ENCODE peak calls at places on chromosomes 16 and 17, in five cellular contexts. One of them, this sample, is unnamed.

GRCh38 chr16:89581861-89582563 is 6.5 kb downstream of the CPNE7 start:
- DNase-seq in dorsolateral prefrontal cortex: no peak
- DNase-seq in fibroblast of mammary gland: peak
- DNase-seq in tibial artery: no peak
- DNase-seq in hepatocyte: peak
- DNase-seq in this sample: peak

GRCh38 chr16:24908716-24909115 is 63.0 kb downstream of the SLC5A11 start:
- DNase-seq in dorsolateral prefrontal cortex: no peak
- DNase-seq in fibroblast of mammary gland: no peak
- DNase-seq in tibial artery: no peak
- DNase-seq in hepatocyte: no peak
- DNase-seq in this sample: no peak

GRCh38 chr16:9469512-9469911 is 378.1 kb downstream of the HAPSTR1 start:
- DNase-seq in dorsolateral prefrontal cortex: no peak
- DNase-seq in fibroblast of mammary gland: peak
- DNase-seq in tibial artery: no peak
- DNase-seq in hepatocyte: peak
- DNase-seq in this sample: peak

GRCh38 chr17:40558651-40559015 is 6.6 kb downstream of the CCR7 start:
- DNase-seq in dorsolateral prefrontal cortex: no peak
- DNase-seq in fibroblast of mammary gland: no peak
- DNase-seq in tibial artery: no peak
- DNase-seq in hepatocyte: no peak
- DNase-seq in this sample: no peak

GRCh38 chr17:60766778-60767190 is 89.1 kb downstream of the BCAS3 start:
- DNase-seq in dorsolateral prefrontal cortex: no peak
- DNase-seq in fibroblast of mammary gland: no peak
- DNase-seq in tibial artery: no peak
- DNase-seq in hepatocyte: no peak
- DNase-seq in this sample: no peak

GRCh38 chr17:4549781-4550533 is 5.2 kb downstream of the MYBBP1A start:
- DNase-seq in dorsolateral prefrontal cortex: no peak
- DNase-seq in fibroblast of mammary gland: no peak
- DNase-seq in tibial artery: no peak
- DNase-seq in hepatocyte: no peak
- DNase-seq in this sample: no peak

GRCh38 chr16:84863485-84863814 is 43.7 kb downstream of the CRISPLD2 start:
- DNase-seq in dorsolateral prefrontal cortex: no peak
- DNase-seq in fibroblast of mammary gland: no peak
- DNase-seq in tibial artery: no peak
- DNase-seq in hepatocyte: no peak
- DNase-seq in this sample: no peak

GRCh38 chr16:11114366-11115164 is 141.4 kb downstream of the SOCS1 start:
- DNase-seq in dorsolateral prefrontal cortex: no peak
- DNase-seq in fibroblast of mammary gland: no peak
- DNase-seq in tibial artery: no peak
- DNase-seq in hepatocyte: no peak
- DNase-seq in this sample: no peak

GRCh38 chr16:67311607-67312449 is 14.7 kb downstream of the KCTD19 start:
- DNase-seq in dorsolateral prefrontal cortex: no peak
- DNase-seq in fibroblast of mammary gland: peak
- DNase-seq in tibial artery: peak
- DNase-seq in hepatocyte: peak
- DNase-seq in this sample: peak

GRCh38 chr16:69859105-69859969 is 91.8 kb upstream of the CLEC18A start:
- DNase-seq in dorsolateral prefrontal cortex: peak
- DNase-seq in fibroblast of mammary gland: no peak
- DNase-seq in tibial artery: no peak
- DNase-seq in hepatocyte: peak
- DNase-seq in this sample: no peak

GRCh38 chr17:1029912-1030656 is 33.2 kb downstream of the TIMM22 start:
- DNase-seq in dorsolateral prefrontal cortex: no peak
- DNase-seq in fibroblast of mammary gland: no peak
- DNase-seq in tibial artery: no peak
- DNase-seq in hepatocyte: no peak
- DNase-seq in this sample: no peak

GRCh38 chr17:44900894-44901293 is 1.6 kb upstream of the EFTUD2 start:
- DNase-seq in dorsolateral prefrontal cortex: peak
- DNase-seq in fibroblast of mammary gland: peak
- DNase-seq in tibial artery: peak
- DNase-seq in hepatocyte: peak
- DNase-seq in this sample: peak

GRCh38 chr16:68776821-68777485 is 39.9 kb downstream of the CDH1 start:
- DNase-seq in dorsolateral prefrontal cortex: no peak
- DNase-seq in fibroblast of mammary gland: no peak
- DNase-seq in tibial artery: no peak
- DNase-seq in hepatocyte: no peak
- DNase-seq in this sample: peak

GRCh38 chr17:40086150-40087044 is 14.0 kb downstream of the NR1D1 start:
- DNase-seq in dorsolateral prefrontal cortex: no peak
- DNase-seq in fibroblast of mammary gland: no peak
- DNase-seq in tibial artery: peak
- DNase-seq in hepatocyte: peak
- DNase-seq in this sample: no peak

GRCh38 chr16:57260294-57260929 is 15.4 kb downstream of the ARL2BP start:
- DNase-seq in dorsolateral prefrontal cortex: no peak
- DNase-seq in fibroblast of mammary gland: peak
- DNase-seq in tibial artery: no peak
- DNase-seq in hepatocyte: peak
- DNase-seq in this sample: peak

GRCh38 chr16:53542283-53542682 is 39.3 kb upstream of the AKTIP start:
- DNase-seq in dorsolateral prefrontal cortex: no peak
- DNase-seq in fibroblast of mammary gland: no peak
- DNase-seq in tibial artery: no peak
- DNase-seq in hepatocyte: no peak
- DNase-seq in this sample: no peak

GRCh38 chr17:74011963-74012362 is 191.5 kb upstream of the RPL38 start:
- DNase-seq in dorsolateral prefrontal cortex: no peak
- DNase-seq in fibroblast of mammary gland: no peak
- DNase-seq in tibial artery: no peak
- DNase-seq in hepatocyte: peak
- DNase-seq in this sample: no peak

GRCh38 chr17:40095944-40096791 is 4.2 kb downstream of the NR1D1 start:
- DNase-seq in dorsolateral prefrontal cortex: no peak
- DNase-seq in fibroblast of mammary gland: peak
- DNase-seq in tibial artery: peak
- DNase-seq in hepatocyte: no peak
- DNase-seq in this sample: no peak

DNA sequence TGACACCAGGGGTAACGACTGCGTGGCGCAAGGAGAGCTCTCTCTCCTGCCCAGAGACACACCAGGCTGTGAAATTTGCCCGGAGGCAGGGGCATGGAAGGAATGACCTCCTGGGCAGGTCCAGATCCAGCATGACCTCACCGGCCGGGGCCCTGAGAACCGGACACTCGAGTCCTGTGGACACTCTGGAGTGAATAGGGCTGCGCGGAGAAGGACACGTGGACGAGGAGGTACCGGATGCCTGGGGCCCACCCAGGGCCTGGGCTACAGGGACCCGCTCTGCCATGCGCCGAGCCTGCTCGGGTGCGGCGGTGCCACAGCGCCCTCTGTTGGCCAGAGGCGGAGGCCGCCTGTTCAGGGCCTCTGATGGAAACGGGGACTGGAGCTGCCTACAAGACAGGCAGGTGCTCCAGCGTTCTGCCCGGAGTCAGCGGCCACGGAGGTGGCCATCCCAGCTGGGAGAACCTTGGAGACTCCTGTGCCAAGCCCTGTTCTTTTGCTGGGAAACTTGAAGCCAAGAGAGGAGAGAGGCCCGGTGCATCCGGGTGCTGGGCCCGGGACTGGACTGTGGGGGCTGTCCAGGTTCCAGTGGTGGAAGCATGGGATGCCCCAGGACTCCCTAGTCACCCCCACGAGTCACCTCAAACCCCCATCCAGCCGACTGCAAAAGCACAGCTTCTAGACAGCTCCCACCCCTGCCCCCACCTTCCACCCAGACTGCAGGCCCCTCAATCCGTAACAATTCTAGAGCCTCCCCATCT is 19.3 kb upstream of the NXPH3 start:
- DNase-seq in dorsolateral prefrontal cortex: peak
- DNase-seq in fibroblast of mammary gland: peak
- DNase-seq in tibial artery: peak
- DNase-seq in hepatocyte: peak
- DNase-seq in this sample: no peak
- H3K4me3 ChIP-seq in dorsolateral prefrontal cortex: peak
- H3K4me3 ChIP-seq in fibroblast of mammary gland: no peak
- H3K4me3 ChIP-seq in tibial artery: no peak
- H3K4me3 ChIP-seq in hepatocyte: no peak
- H3K4me3 ChIP-seq in this sample: no peak

DNA sequence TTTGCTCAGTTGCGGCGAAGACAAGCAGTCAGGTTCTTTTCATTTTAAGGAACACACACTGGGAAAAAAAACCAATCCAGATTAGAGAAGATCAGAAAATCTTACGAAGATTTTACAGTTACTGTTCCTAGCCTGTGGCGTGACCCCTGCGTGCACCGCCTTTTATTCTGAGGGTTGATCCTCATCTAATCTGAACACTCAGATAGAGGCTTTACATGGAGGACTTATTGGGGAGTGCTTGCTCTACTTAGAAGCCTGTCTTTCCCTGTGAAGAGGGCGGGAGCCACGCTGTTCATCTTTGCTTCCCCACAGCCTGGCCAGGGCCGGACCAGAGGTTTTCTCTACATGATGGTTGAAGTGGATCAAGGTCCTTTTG is 1.4 kb downstream of the TBC1D24 start:
- DNase-seq in dorsolateral prefrontal cortex: no peak
- DNase-seq in fibroblast of mammary gland: no peak
- DNase-seq in tibial artery: no peak
- DNase-seq in hepatocyte: no peak
- DNase-seq in this sample: no peak
- H3K4me3 ChIP-seq in dorsolateral prefrontal cortex: peak
- H3K4me3 ChIP-seq in fibroblast of mammary gland: no peak
- H3K4me3 ChIP-seq in tibial artery: no peak
- H3K4me3 ChIP-seq in hepatocyte: no peak
- H3K4me3 ChIP-seq in this sample: no peak

GRCh38 chr17:64051153-64051552 is 30.7 kb upstream of the ICAM2 start:
- DNase-seq in dorsolateral prefrontal cortex: no peak
- DNase-seq in fibroblast of mammary gland: no peak
- DNase-seq in tibial artery: no peak
- DNase-seq in hepatocyte: no peak
- DNase-seq in this sample: no peak
- H3K4me3 ChIP-seq in dorsolateral prefrontal cortex: no peak
- H3K4me3 ChIP-seq in fibroblast of mammary gland: no peak
- H3K4me3 ChIP-seq in tibial artery: no peak
- H3K4me3 ChIP-seq in hepatocyte: no peak
- H3K4me3 ChIP-seq in this sample: no peak

DNA sequence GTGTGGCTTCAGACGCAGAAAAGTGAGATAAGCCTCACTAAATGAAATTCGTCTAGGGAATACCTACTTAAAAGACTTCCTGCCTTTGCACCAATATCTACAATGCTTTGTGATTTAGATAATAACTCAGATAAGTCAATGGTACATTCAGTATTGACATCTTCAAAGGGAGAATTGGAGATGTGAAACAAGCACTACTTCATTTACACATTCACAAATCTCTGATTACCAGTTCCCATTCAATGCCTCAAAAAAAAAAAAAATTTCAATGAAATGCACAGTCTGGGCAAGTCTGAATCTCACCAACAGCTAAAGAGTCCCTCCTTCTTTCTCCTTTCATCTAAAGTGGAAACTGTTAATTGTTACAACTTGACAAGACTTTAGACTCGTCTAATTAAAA is 3.7 kb downstream of the PHF12 start:
- DNase-seq in dorsolateral prefrontal cortex: no peak
- DNase-seq in fibroblast of mammary gland: no peak
- DNase-seq in tibial artery: no peak
- DNase-seq in hepatocyte: no peak
- DNase-seq in this sample: no peak
- H3K4me3 ChIP-seq in dorsolateral prefrontal cortex: peak
- H3K4me3 ChIP-seq in fibroblast of mammary gland: no peak
- H3K4me3 ChIP-seq in tibial artery: peak
- H3K4me3 ChIP-seq in hepatocyte: peak
- H3K4me3 ChIP-seq in this sample: peak

GRCh38 chr16:1045363-1046270 is 26.9 kb upstream of the SSTR5 start:
- DNase-seq in dorsolateral prefrontal cortex: no peak
- DNase-seq in fibroblast of mammary gland: no peak
- DNase-seq in tibial artery: no peak
- DNase-seq in hepatocyte: no peak
- DNase-seq in this sample: no peak
- H3K4me3 ChIP-seq in dorsolateral prefrontal cortex: no peak
- H3K4me3 ChIP-seq in fibroblast of mammary gland: no peak
- H3K4me3 ChIP-seq in tibial artery: no peak
- H3K4me3 ChIP-seq in hepatocyte: no peak
- H3K4me3 ChIP-seq in this sample: no peak

GRCh38 chr17:81160747-81161453 is 4.4 kb upstream of the PVALEF start:
- DNase-seq in dorsolateral prefrontal cortex: no peak
- DNase-seq in fibroblast of mammary gland: no peak
- DNase-seq in tibial artery: no peak
- DNase-seq in hepatocyte: no peak
- DNase-seq in this sample: no peak
- H3K4me3 ChIP-seq in dorsolateral prefrontal cortex: no peak
- H3K4me3 ChIP-seq in fibroblast of mammary gland: no peak
- H3K4me3 ChIP-seq in tibial artery: no peak
- H3K4me3 ChIP-seq in hepatocyte: no peak
- H3K4me3 ChIP-seq in this sample: no peak

DNA sequence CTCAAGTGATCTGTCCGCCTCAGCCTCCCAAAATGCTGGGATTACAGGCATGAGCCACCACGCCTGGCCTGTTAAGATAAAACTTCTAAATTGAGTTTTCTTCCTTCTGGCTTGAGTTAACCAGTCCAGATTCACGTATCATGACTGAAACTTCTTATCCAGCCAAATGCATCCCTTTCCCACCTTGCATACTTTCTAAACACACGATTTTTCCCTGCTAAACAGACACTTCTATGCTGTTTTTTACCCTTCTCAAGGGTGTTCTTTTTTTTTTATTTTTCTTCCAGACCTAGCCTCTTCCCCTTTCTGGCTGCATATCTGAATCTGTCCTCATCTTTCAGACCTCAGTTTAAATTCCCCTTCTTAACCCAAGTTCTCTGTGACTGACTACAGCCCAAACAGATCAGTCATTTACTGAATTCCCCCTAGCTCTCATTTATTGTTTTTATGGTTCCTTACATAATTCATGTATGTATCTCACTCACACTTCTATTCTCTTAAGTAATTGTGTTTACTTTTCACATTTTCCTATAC is 5.4 kb downstream of the EVI2B start:
- DNase-seq in dorsolateral prefrontal cortex: no peak
- DNase-seq in fibroblast of mammary gland: no peak
- DNase-seq in tibial artery: no peak
- DNase-seq in hepatocyte: no peak
- DNase-seq in this sample: no peak
- H3K4me3 ChIP-seq in dorsolateral prefrontal cortex: no peak
- H3K4me3 ChIP-seq in fibroblast of mammary gland: no peak
- H3K4me3 ChIP-seq in tibial artery: no peak
- H3K4me3 ChIP-seq in hepatocyte: no peak
- H3K4me3 ChIP-seq in this sample: no peak

GRCh38 chr17:11241611-11242226 is 706 bp downstream of the SHISA6 start:
- DNase-seq in dorsolateral prefrontal cortex: no peak
- DNase-seq in fibroblast of mammary gland: no peak
- DNase-seq in tibial artery: no peak
- DNase-seq in hepatocyte: peak
- DNase-seq in this sample: no peak

GRCh38 chr17:11240841-11241610 is at the start of gene SHISA6:
- DNase-seq in dorsolateral prefrontal cortex: no peak
- DNase-seq in fibroblast of mammary gland: no peak
- DNase-seq in tibial artery: no peak
- DNase-seq in hepatocyte: peak
- DNase-seq in this sample: no peak

GRCh38 chr17:11240041-11240801 is 792 bp upstream of the SHISA6 start:
- DNase-seq in dorsolateral prefrontal cortex: no peak
- DNase-seq in fibroblast of mammary gland: no peak
- DNase-seq in tibial artery: no peak
- DNase-seq in hepatocyte: peak
- DNase-seq in this sample: no peak

GRCh38 chr17:11238710-11239109 is 2.3 kb upstream of the SHISA6 start:
- DNase-seq in dorsolateral prefrontal cortex: no peak
- DNase-seq in fibroblast of mammary gland: no peak
- DNase-seq in tibial artery: no peak
- DNase-seq in hepatocyte: no peak
- DNase-seq in this sample: no peak

GRCh38 chr17:11239379-11239970 is 1.5 kb upstream of the SHISA6 start:
- DNase-seq in dorsolateral prefrontal cortex: no peak
- DNase-seq in fibroblast of mammary gland: no peak
- DNase-seq in tibial artery: no peak
- DNase-seq in hepatocyte: no peak
- DNase-seq in this sample: no peak
- H3K4me3 ChIP-seq in dorsolateral prefrontal cortex: peak
- H3K4me3 ChIP-seq in fibroblast of mammary gland: no peak
- H3K4me3 ChIP-seq in tibial artery: no peak
- H3K4me3 ChIP-seq in hepatocyte: no peak
- H3K4me3 ChIP-seq in this sample: no peak

This sample was measured in astrocyte.